ENCODE peak calls at places on chromosome 14, in five cellular contexts. X is activated gamma-delta T cell treated with Interleukin-2 at 50 U/mL for 16 hours; Z is stimulated activated CD4-positive, alpha-beta T cell treated with anti-CD3 and anti-CD28 coated beads, Interleukin-2, amount 100 ng/mL, for 48 hours; Y is tibial artery; P is right lobe of liver. L is an unnamed sample.

GRCh38 chr14:95784137-95784536 is 70.2 kb upstream of the TCL1A start:
- DNase-seq in X (no peak), Z (no peak), Y (no peak), P (no peak), L (no peak)

GRCh38 chr14:23640524-23641141 is 4.5 kb downstream of the DHRS2 start:
- DNase-seq in X (no peak), Z (no peak), Y (peak; percentile 28), P (no peak), L (no peak)

GRCh38 chr14:104371917-104372316 is 207.6 kb upstream of the C14orf180 start:
- DNase-seq in X (no peak), Z (no peak), Y (no peak), P (no peak), L (no peak)

GRCh38 chr14:103391048-103391447 is 5.8 kb downstream of the MARK3 start:
- DNase-seq in X (peak; percentile 48), Z (no peak), Y (no peak), P (no peak), L (no peak)

GRCh38 chr14:84403585-84403984 is 1126.4 kb upstream of the FLRT2 start:
- DNase-seq in X (no peak), Z (no peak), Y (no peak), P (no peak), L (no peak)

GRCh38 chr14:104717646-104718045 is 6.4 kb upstream of the ADSS1 start:
- DNase-seq in X (no peak), Z (no peak), Y (no peak), P (no peak), L (no peak)

GRCh38 chr14:36556811-36557433 is 25.5 kb downstream of the NKX2-8 start:
- DNase-seq in X (no peak), Z (peak; percentile 24), Y (no peak), P (no peak), L (no peak)

GRCh38 chr14:21192875-21193535 is 37.1 kb upstream of the OR5AU1 start:
- DNase-seq in X (no peak), Z (no peak), Y (no peak), P (no peak), L (no peak)

GRCh38 chr14:52365071-52365470 is 51.0 kb downstream of the PTGER2 start:
- DNase-seq in X (no peak), Z (no peak), Y (no peak), P (no peak), L (no peak)

GRCh38 chr14:44701563-44702263 is 194.6 kb upstream of the FSCB start:
- DNase-seq in X (no peak), Z (no peak), Y (no peak), P (no peak), L (no peak)

GRCh38 chr14:74611672-74612345 is at the start of gene LTBP2:
- DNase-seq in X (peak; percentile 10), Z (no peak), Y (no peak), P (no peak), L (no peak)

GRCh38 chr14:39430762-39431415 is 1.3 kb downstream of the FBXO33 start:
- DNase-seq in X (no peak), Z (no peak), Y (no peak), P (no peak), L (no peak)

GRCh38 chr14:103103461-103104388 is 9.2 kb downstream of the EXOC3L4 start:
- DNase-seq in X (no peak), Z (no peak), Y (no peak), P (peak; percentile 93), L (no peak)

GRCh38 chr14:34930591-34931069 is 52.2 kb upstream of the SRP54 start:
- DNase-seq in X (no peak), Z (no peak), Y (no peak), P (no peak), L (no peak)

GRCh38 chr14:70563869-70564268 is 29.1 kb upstream of the ADAM20 start:
- DNase-seq in X (no peak), Z (no peak), Y (no peak), P (no peak), L (no peak)

GRCh38 chr14:100279133-100279532 is 27.1 kb downstream of the SLC25A29 start:
- DNase-seq in X (no peak), Z (no peak), Y (no peak), P (no peak), L (no peak)

GRCh38 chr14:32998433-32998832 is 59.8 kb downstream of the NPAS3 start:
- DNase-seq in X (no peak), Z (no peak), Y (no peak), P (no peak), L (no peak)

GRCh38 chr14:70796551-70796950 is 12.8 kb downstream of the MAP3K9 start:
- DNase-seq in X (no peak), Z (no peak), Y (no peak), P (no peak), L (no peak)

GRCh38 chr14:58617619-58618018 is 20.1 kb upstream of the DACT1 start:
- DNase-seq in X (no peak), Z (no peak), Y (no peak), P (no peak), L (no peak)

GRCh38 chr14:67577181-67577580 is 22.9 kb downstream of the PIGH start:
- DNase-seq in X (no peak), Z (no peak), Y (no peak), P (no peak), L (no peak)

GRCh38 chr14:28141662-28142061 is 624.9 kb upstream of the FOXG1 start:
- DNase-seq in X (no peak), Z (no peak), Y (no peak), P (no peak), L (no peak)

GRCh38 chr14:38185661-38186060 is 22.0 kb upstream of the SSTR1 start:
- DNase-seq in X (no peak), Z (no peak), Y (no peak), P (no peak), L (no peak)

GRCh38 chr14:50451854-50452253 is 55.2 kb upstream of the CDKL1 start:
- DNase-seq in X (no peak), Z (no peak), Y (no peak), P (no peak), L (no peak)

GRCh38 chr14:22978487-22978837 is 3.9 kb downstream of the AJUBA start:
- DNase-seq in X (no peak), Z (no peak), Y (no peak), P (no peak), L (no peak)

GRCh38 chr14:35535794-35536112 is 1.8 kb downstream of the INSM2 start:
- DNase-seq in X (no peak), Z (no peak), Y (no peak), P (no peak), L (no peak)

GRCh38 chr14:105491366-105492006 is 440 bp downstream of the TEDC1 start:
- DNase-seq in X (peak; percentile 75), Z (peak; percentile 96), Y (peak; percentile 60), P (peak; percentile 86), L (peak; percentile 77)

GRCh38 chr14:80095623-80096022 is 115.7 kb downstream of the DIO2 start:
- DNase-seq in X (no peak), Z (no peak), Y (no peak), P (no peak), L (no peak)

GRCh38 chr14:66163023-66163422 is 323.1 kb upstream of the CCDC196 start:
- DNase-seq in X (no peak), Z (no peak), Y (no peak), P (no peak), L (no peak)

GRCh38 chr14:75570797-75571196 is 7.6 kb upstream of the FLVCR2 start:
- DNase-seq in X (no peak), Z (no peak), Y (no peak), P (no peak), L (no peak)

GRCh38 chr14:26163761-26164160 is 434.1 kb downstream of the NOVA1 start:
- DNase-seq in X (no peak), Z (no peak), Y (no peak), P (no peak), L (no peak)